ENCODE peak calls at places on chromosomes 2 and 18, in four cellular contexts. One of them, this sample, is unnamed. For H3K4me1, the result is how much of the 10 kb centered on the place peaks cover.

GRCh38 chr2:101803945-101804696 is 106.6 kb downstream of the MAP4K4 start:
- DNase-seq in PC-3: no peak
- DNase-seq in HepG2: peak
- DNase-seq in neural progenitor cell: peak
- DNase-seq in this sample: no peak

GRCh38 chr2:132804045-132804444 is 134.0 kb upstream of the LYPD1 start:
- DNase-seq in neural progenitor cell: no peak
- DNase-seq in PC-3: peak
- DNase-seq in HepG2: no peak
- DNase-seq in this sample: no peak

GRCh38 chr2:230234122-230234722 is 8.7 kb downstream of the SP140 start:
- DNase-seq in PC-3: no peak
- DNase-seq in HepG2: no peak
- DNase-seq in neural progenitor cell: no peak
- DNase-seq in this sample: no peak

GRCh38 chr2:240469239-240469636 is 33.8 kb downstream of the GPC1 start:
- DNase-seq in PC-3: no peak
- DNase-seq in neural progenitor cell: peak
- DNase-seq in HepG2: no peak
- DNase-seq in this sample: no peak

GRCh38 chr2:106299696-106300095 is 105.6 kb upstream of the UXS1 start:
- DNase-seq in PC-3: no peak
- DNase-seq in neural progenitor cell: no peak
- DNase-seq in HepG2: no peak
- DNase-seq in this sample: no peak

GRCh38 chr2:65204461-65205230 is 23.0 kb upstream of the ACTR2 start:
- DNase-seq in neural progenitor cell: no peak
- DNase-seq in HepG2: no peak
- DNase-seq in PC-3: no peak
- DNase-seq in this sample: no peak

GRCh38 chr18:36772339-36772738 is 56.5 kb downstream of the TPGS2 start:
- DNase-seq in neural progenitor cell: no peak
- DNase-seq in PC-3: no peak
- DNase-seq in HepG2: no peak
- DNase-seq in this sample: no peak

GRCh38 chr2:231717281-231718180 is 9.2 kb downstream of the PTMA start:
- DNase-seq in HepG2: peak
- DNase-seq in PC-3: peak
- DNase-seq in neural progenitor cell: no peak
- DNase-seq in this sample: peak

GRCh38 chr2:72778410-72778809 is 47.4 kb downstream of the EXOC6B start:
- DNase-seq in neural progenitor cell: no peak
- DNase-seq in HepG2: peak
- DNase-seq in PC-3: peak
- DNase-seq in this sample: no peak

GRCh38 chr2:71811726-71812125 is 335.9 kb downstream of the CYP26B1 start:
- DNase-seq in PC-3: no peak
- DNase-seq in HepG2: no peak
- DNase-seq in neural progenitor cell: no peak
- DNase-seq in this sample: no peak

GRCh38 chr18:23689031-23689615 is at the start of gene LAMA3:
- DNase-seq in HepG2: no peak
- DNase-seq in PC-3: peak
- DNase-seq in neural progenitor cell: peak
- DNase-seq in this sample: peak

GRCh38 chr2:219496781-219497494 is 1.8 kb upstream of the GMPPA start:
- DNase-seq in neural progenitor cell: peak
- DNase-seq in PC-3: no peak
- DNase-seq in HepG2: no peak
- DNase-seq in this sample: no peak

GRCh38 chr2:219252900-219253752 is at the start of gene TUBA4B:
- DNase-seq in neural progenitor cell: peak
- DNase-seq in HepG2: no peak
- DNase-seq in PC-3: peak
- DNase-seq in this sample: peak

GRCh38 chr2:33275689-33276444 is 200.6 kb upstream of the RASGRP3 start:
- DNase-seq in neural progenitor cell: no peak
- DNase-seq in HepG2: peak
- DNase-seq in PC-3: peak
- DNase-seq in this sample: peak

GRCh38 chr18:68456985-68457384 is 257.9 kb downstream of the TMX3 start:
- DNase-seq in neural progenitor cell: no peak
- DNase-seq in PC-3: peak
- DNase-seq in HepG2: peak
- DNase-seq in this sample: no peak

GRCh38 chr18:12023375-12023774 is 42.1 kb downstream of the IMPA2 start:
- DNase-seq in neural progenitor cell: no peak
- DNase-seq in HepG2: no peak
- DNase-seq in PC-3: no peak
- DNase-seq in this sample: no peak

GRCh38 chr2:126309185-126309584 is 346.8 kb upstream of the GYPC start:
- DNase-seq in PC-3: no peak
- DNase-seq in HepG2: no peak
- DNase-seq in neural progenitor cell: no peak
- DNase-seq in this sample: no peak

GRCh38 chr2:39838589-39838988 is 59.5 kb upstream of the THUMPD2 start:
- DNase-seq in HepG2: no peak
- DNase-seq in PC-3: no peak
- DNase-seq in neural progenitor cell: no peak
- DNase-seq in this sample: no peak

GRCh38 chr18:70072678-70073077 is 125.0 kb upstream of the CD226 start:
- DNase-seq in neural progenitor cell: no peak
- DNase-seq in HepG2: peak
- DNase-seq in PC-3: peak
- DNase-seq in this sample: no peak

GRCh38 chr2:112646102-112646719 is 472 bp downstream of the SLC20A1 start:
- DNase-seq in HepG2: no peak
- DNase-seq in PC-3: no peak
- DNase-seq in neural progenitor cell: peak
- DNase-seq in this sample: no peak

GRCh38 chr18:45009766-45010165 is 329.1 kb downstream of the SETBP1 start:
- DNase-seq in neural progenitor cell: no peak
- DNase-seq in PC-3: no peak
- DNase-seq in HepG2: no peak
- DNase-seq in this sample: no peak

GRCh38 chr18:6878881-6879280 is 149.4 kb downstream of the ARHGAP28 start:
- DNase-seq in neural progenitor cell: peak
- DNase-seq in PC-3: no peak
- DNase-seq in HepG2: no peak
- DNase-seq in this sample: no peak

GRCh38 chr2:217856159-217856558 is 146.6 kb downstream of the TNS1 start:
- DNase-seq in PC-3: no peak
- DNase-seq in neural progenitor cell: no peak
- DNase-seq in HepG2: no peak
- DNase-seq in this sample: no peak

GRCh38 chr18:35376742-35377695 is at the start of gene ZNF396:
- DNase-seq in PC-3: peak
- DNase-seq in HepG2: peak
- DNase-seq in neural progenitor cell: peak
- DNase-seq in this sample: no peak

GRCh38 chr2:109475531-109476210 is 138.1 kb downstream of the SEPTIN10 start:
- DNase-seq in HepG2: no peak
- DNase-seq in PC-3: peak
- DNase-seq in neural progenitor cell: no peak
- DNase-seq in this sample: no peak

GRCh38 chr2:241947401-241947800 is 77.9 kb downstream of the RTP5 start:
- DNase-seq in PC-3: no peak
- DNase-seq in neural progenitor cell: no peak
- DNase-seq in HepG2: no peak
- DNase-seq in this sample: no peak

GRCh38 chr2:38446972-38447561 is 70.0 kb upstream of the ATL2 start:
- DNase-seq in PC-3: no peak
- DNase-seq in neural progenitor cell: no peak
- DNase-seq in HepG2: no peak
- DNase-seq in this sample: no peak

GRCh38 chr2:183604065-183604464 is 479.8 kb downstream of the NUP35 start:
- DNase-seq in neural progenitor cell: no peak
- DNase-seq in PC-3: no peak
- DNase-seq in HepG2: no peak
- DNase-seq in this sample: no peak

GRCh38 chr2:136399667-136400316 is 281.8 kb upstream of the CXCR4 start:
- DNase-seq in HepG2: no peak
- DNase-seq in neural progenitor cell: no peak
- DNase-seq in PC-3: peak
- DNase-seq in this sample: no peak

GRCh38 chr2:159201321-159202063 is 85.0 kb downstream of the WDSUB1 start:
- DNase-seq in PC-3: no peak
- DNase-seq in HepG2: no peak
- DNase-seq in neural progenitor cell: no peak
- DNase-seq in this sample: no peak

GRCh38 chr2:12167525-12168317 is 421.3 kb downstream of the LPIN1 start:
- DNase-seq in HepG2: peak
- DNase-seq in neural progenitor cell: peak
- DNase-seq in PC-3: no peak
- DNase-seq in this sample: no peak

GRCh38 chr18:76754381-76754780 is 68.0 kb upstream of the ZNF236 start:
- DNase-seq in PC-3: no peak
- DNase-seq in neural progenitor cell: no peak
- DNase-seq in HepG2: peak
- DNase-seq in this sample: no peak

GRCh38 chr2:10417551-10418335 is 30.4 kb downstream of the ODC1 start:
- DNase-seq in PC-3: no peak
- DNase-seq in neural progenitor cell: no peak
- DNase-seq in HepG2: no peak
- DNase-seq in this sample: peak

DNA sequence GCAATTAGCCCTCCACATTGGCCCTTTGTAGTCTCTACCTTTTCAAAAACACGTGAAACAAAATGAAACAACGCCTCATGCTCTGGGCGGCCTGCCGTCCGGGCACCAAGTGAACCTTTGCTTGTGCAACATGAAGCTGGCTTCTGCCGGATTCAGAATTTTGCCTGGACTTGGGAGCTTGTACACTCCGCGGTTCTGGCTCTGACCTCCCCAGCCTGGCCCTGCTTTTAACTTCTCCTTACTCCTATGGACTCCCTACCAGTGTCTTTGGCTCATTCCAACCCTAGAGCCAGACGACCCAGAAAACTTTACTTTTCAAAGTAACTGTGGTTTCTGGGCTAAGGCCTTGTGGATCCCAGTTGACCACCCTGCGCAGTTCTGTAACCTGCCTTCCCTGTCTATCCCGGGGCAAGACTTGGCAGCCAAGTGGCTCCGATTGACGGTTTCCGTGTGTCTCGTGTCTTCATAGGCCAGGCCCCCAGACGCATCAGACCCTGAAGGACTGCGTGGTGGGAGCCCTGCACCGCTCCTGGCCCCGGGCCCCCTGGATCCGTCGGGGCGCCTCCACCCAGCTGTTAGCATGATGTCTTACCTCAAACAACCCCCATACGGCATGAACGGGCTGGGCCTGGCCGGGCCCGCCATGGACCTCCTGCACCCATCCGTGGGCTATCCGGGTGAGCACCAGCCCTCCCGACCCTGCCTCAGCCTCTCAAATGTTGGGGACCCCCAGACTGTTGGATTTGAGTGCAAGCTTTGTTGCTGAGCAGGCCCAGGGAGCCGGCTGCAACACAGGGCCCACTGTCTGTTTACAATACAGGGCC is 2.0 kb downstream of the OTX1 start:
- DNase-seq in PC-3: no peak
- DNase-seq in neural progenitor cell: peak
- DNase-seq in HepG2: no peak
- DNase-seq in this sample: no peak
- H3K4me1 ChIP-seq in PC-3: under half
- H3K4me1 ChIP-seq in neural progenitor cell: under half
- H3K4me1 ChIP-seq in HepG2: under half
- H3K4me1 ChIP-seq in this sample: under half

DNA sequence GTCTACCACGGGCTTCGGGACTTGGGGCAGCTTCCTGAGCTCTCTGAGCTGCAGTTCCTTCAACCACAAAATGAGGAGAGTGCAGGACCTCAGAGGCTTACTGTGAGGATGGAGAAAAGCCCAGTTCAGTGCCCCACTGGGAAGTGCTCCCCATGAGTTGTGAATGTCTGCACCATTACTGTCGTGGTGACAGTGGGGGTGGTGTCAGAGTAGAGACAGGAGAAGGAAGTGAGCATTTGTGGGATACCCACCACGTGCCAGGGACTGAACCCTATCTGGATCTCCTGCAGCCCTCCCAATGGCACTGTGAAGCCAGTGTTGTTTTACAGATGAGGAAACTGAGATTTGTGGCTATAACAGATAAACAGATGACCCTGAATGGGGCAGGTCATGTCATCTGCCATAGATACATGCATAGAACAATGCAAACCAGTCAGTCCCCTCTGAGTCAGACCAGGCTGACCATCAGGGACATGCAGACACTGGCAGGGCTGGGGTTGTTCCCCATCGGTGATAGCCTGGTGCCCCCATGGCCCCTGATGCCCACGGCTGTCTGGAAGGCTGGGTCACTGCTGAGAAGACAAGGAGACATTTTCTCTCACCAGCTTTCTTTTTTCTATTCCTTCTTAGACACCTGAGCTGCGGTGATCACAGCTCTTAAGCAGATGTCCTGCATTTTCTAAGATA is 60.8 kb downstream of the EMILIN2 start:
- DNase-seq in neural progenitor cell: no peak
- DNase-seq in HepG2: no peak
- DNase-seq in PC-3: no peak
- DNase-seq in this sample: no peak
- TF ChIP-seq EZH2 in neural progenitor cell: no peak
- TF ChIP-seq EZH2 in HepG2: no peak
- TF ChIP-seq EZH2 in PC-3: no peak
- TF ChIP-seq EZH2 in this sample: no peak

DNA sequence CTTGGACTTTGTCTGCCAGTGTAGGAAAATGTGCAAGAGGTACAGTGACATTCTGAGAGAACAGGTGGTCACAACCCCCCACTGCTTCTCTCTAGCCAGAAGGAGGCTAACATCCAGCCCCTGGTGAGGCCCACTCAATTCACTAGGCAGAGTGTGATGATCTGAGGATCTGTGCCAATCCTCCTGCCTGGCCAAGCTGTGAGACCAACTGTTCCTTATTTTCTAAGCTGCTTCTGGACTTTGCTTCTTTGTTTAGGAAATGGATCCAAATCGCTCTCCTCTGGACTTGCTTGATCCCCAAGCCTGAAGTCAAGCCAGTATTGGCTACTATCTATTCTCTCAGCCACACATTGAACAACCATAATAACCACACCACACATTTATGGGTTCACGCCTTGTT is 202.8 kb downstream of the PIK3C3 start:
- DNase-seq in PC-3: no peak
- DNase-seq in HepG2: no peak
- DNase-seq in neural progenitor cell: no peak
- DNase-seq in this sample: no peak
- H3K4me1 ChIP-seq in PC-3: under half
- H3K4me1 ChIP-seq in HepG2: under half
- H3K4me1 ChIP-seq in neural progenitor cell: under half
- H3K4me1 ChIP-seq in this sample: under half

DNA sequence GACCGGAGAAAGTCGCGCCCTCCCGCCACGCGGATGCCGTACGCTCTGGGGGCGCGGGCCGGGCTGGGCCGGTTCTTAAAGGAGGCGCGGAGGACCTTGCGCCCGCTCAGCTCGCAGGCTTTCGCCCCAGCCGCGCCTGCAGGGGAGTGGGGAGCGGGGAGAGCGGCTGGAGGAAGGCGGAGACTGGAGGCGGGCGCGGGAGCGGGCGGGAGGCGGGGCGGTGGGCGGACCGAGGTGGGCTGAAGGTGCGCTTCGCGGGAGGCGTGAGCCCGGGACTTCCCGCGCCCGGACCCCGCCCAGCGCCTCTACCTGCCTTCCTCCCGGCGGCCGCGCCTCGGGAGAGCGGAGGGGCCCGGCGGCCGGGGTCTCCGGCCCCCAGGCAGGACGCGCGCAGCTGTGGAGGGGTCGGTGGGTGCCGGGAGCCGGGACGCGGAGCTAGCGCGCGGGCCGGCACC is at the start of gene ADRA2B:
- DNase-seq in neural progenitor cell: peak
- DNase-seq in PC-3: peak
- DNase-seq in HepG2: no peak
- DNase-seq in this sample: no peak
- TF ChIP-seq EZH2 in neural progenitor cell: no peak
- TF ChIP-seq EZH2 in PC-3: no peak
- TF ChIP-seq EZH2 in HepG2: no peak
- TF ChIP-seq EZH2 in this sample: no peak

This sample was measured in PC-9.